ENCODE peak calls at places on chromosomes 1 and 21, in seven cellular contexts. H is uterus; G is transverse colon; M is sigmoid colon; V is Peyer's patch; A is lower lobe of right lung; I is CD8-positive, alpha-beta memory T cell. O is an unnamed sample.

GRCh38 chr1:230313453-230314141 is 112.5 kb downstream of the PGBD5 start:
- DNase-seq in H (no peak), G (no peak), M (peak; percentile 22), V (no peak), A (no peak), I (no peak), O (no peak)

GRCh38 chr1:168106274-168106673 is 30.5 kb downstream of the GPR161 start:
- DNase-seq in H (no peak), G (no peak), M (no peak), V (no peak), A (no peak), I (no peak), O (no peak)

GRCh38 chr1:45448357-45448756 is 42.6 kb downstream of the TESK2 start:
- DNase-seq in H (no peak), G (no peak), M (no peak), V (no peak), A (no peak), I (no peak), O (no peak)

GRCh38 chr1:41898191-41898713 is 20.5 kb downstream of the HIVEP3 start:
- DNase-seq in H (peak; percentile 47), G (peak; percentile 45), M (no peak), V (peak; percentile 82), A (no peak), I (peak; percentile 42), O (no peak)

GRCh38 chr1:219412772-219413171 is 200.1 kb downstream of the ZC3H11B start:
- DNase-seq in H (no peak), G (no peak), M (no peak), V (no peak), A (no peak), I (no peak), O (no peak)

GRCh38 chr1:181647314-181648035 is 164.2 kb downstream of the CACNA1E start:
- DNase-seq in H (no peak), G (peak; percentile 81), M (no peak), V (peak; percentile 59), A (no peak), I (no peak), O (peak; percentile 61)

GRCh38 chr1:209430107-209430506 is 153.4 kb upstream of the CAMK1G start:
- DNase-seq in H (no peak), G (no peak), M (no peak), V (no peak), A (no peak), I (no peak), O (no peak)

GRCh38 chr1:22413799-22414198 is 37.9 kb upstream of the ZBTB40 start:
- DNase-seq in H (no peak), G (no peak), M (no peak), V (no peak), A (no peak), I (no peak), O (no peak)

GRCh38 chr1:154955039-154955717 is 721 bp downstream of the PBXIP1 start:
- DNase-seq in H (peak; percentile 68), G (peak; percentile 82), M (peak; percentile 80), V (peak; percentile 97), A (no peak), I (peak; percentile 84), O (peak; percentile 63)

GRCh38 chr21:36707763-36708511 is 9.0 kb downstream of the SIM2 start:
- DNase-seq in H (no peak), G (no peak), M (peak; percentile 50), V (peak; percentile 34), A (no peak), I (no peak), O (no peak)

GRCh38 chr21:32806810-32807386 is 35.3 kb upstream of the PAXBP1 start:
- DNase-seq in H (no peak), G (no peak), M (no peak), V (no peak), A (no peak), I (no peak), O (no peak)

GRCh38 chr1:117122297-117123025 is 912 bp upstream of the TRIM45 start:
- DNase-seq in H (no peak), G (no peak), M (no peak), V (no peak), A (no peak), I (no peak), O (no peak)

GRCh38 chr1:116495534-116495933 is 75.3 kb downstream of the CD58 start:
- DNase-seq in H (no peak), G (no peak), M (no peak), V (no peak), A (no peak), I (no peak), O (no peak)

GRCh38 chr1:12056331-12056841 is 6.7 kb upstream of the TNFRSF8 start:
- DNase-seq in H (no peak), G (no peak), M (no peak), V (no peak), A (no peak), I (no peak), O (no peak)

GRCh38 chr1:108704501-108704900 is 8.2 kb upstream of the FNDC7 start:
- DNase-seq in H (no peak), G (no peak), M (no peak), V (no peak), A (no peak), I (no peak), O (no peak)

GRCh38 chr1:171195781-171196180 is 10.7 kb downstream of the FMO2 start:
- DNase-seq in H (no peak), G (no peak), M (no peak), V (peak; percentile 49), A (no peak), I (no peak), O (no peak)

GRCh38 chr21:45049725-45050359 is 24.5 kb upstream of the ADARB1 start:
- DNase-seq in H (no peak), G (no peak), M (no peak), V (no peak), A (no peak), I (no peak), O (no peak)

GRCh38 chr1:50424045-50424939 is 1.0 kb upstream of the DMRTA2 start:
- DNase-seq in H (no peak), G (no peak), M (no peak), V (no peak), A (no peak), I (no peak), O (no peak)

GRCh38 chr1:101026394-101026788 is 807 bp upstream of the DPH5 start:
- DNase-seq in H (no peak), G (no peak), M (no peak), V (no peak), A (no peak), I (no peak), O (no peak)

GRCh38 chr1:214574598-214575411 is 23.4 kb upstream of the PTPN14 start:
- DNase-seq in H (no peak), G (no peak), M (no peak), V (no peak), A (no peak), I (no peak), O (no peak)

GRCh38 chr1:221699582-221700519 is 42.0 kb downstream of the DUSP10 start:
- DNase-seq in H (no peak), G (no peak), M (no peak), V (no peak), A (no peak), I (no peak), O (no peak)

GRCh38 chr1:31541201-31541600 is 35.1 kb upstream of the TINAGL1 start:
- DNase-seq in H (no peak), G (no peak), M (no peak), V (no peak), A (no peak), I (no peak), O (no peak)

GRCh38 chr1:54500030-54500389 is 48.0 kb upstream of the ACOT11 start:
- DNase-seq in H (no peak), G (peak; percentile 22), M (no peak), V (no peak), A (no peak), I (no peak), O (no peak)

GRCh38 chr1:67738401-67738800 is 53.4 kb downstream of the GADD45A start:
- DNase-seq in H (no peak), G (no peak), M (no peak), V (no peak), A (no peak), I (no peak), O (no peak)

GRCh38 chr1:159338018-159338417 is 35.9 kb downstream of the FCER1A start:
- DNase-seq in H (no peak), G (no peak), M (no peak), V (no peak), A (no peak), I (no peak), O (no peak)

GRCh38 chr21:35467536-35467935 is 418.4 kb upstream of the RUNX1 start:
- DNase-seq in H (no peak), G (no peak), M (no peak), V (no peak), A (no peak), I (no peak), O (no peak)

GRCh38 chr21:36966846-36967657 is 583 bp upstream of the HLCS start:
- DNase-seq in H (peak; percentile 43), G (no peak), M (no peak), V (no peak), A (no peak), I (no peak), O (no peak)

GRCh38 chr1:154306151-154306550 is 14.7 kb upstream of the AQP10 start:
- DNase-seq in H (no peak), G (no peak), M (no peak), V (no peak), A (no peak), I (no peak), O (no peak)

GRCh38 chr1:39167632-39168209 is 36.8 kb upstream of the MACF1 start:
- DNase-seq in H (no peak), G (no peak), M (no peak), V (no peak), A (no peak), I (no peak), O (no peak)

DNA sequence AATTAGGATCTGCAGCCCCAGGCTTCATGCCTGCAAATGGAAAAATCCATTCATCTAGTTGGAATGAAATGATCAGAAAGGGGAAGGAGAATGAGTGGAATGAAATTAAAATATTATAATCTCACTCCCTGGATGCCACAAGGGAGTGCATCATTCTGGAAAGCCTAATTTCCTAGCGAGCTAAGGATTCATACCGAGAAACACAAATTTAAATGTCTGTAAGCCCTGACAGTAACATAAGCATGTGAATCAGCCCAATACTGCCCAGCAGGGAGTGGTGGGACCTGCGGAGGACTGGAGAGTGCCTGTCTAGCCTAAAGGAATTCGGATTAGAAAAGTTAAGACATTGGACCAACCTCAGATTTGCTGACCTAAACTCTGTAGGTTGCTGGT is 38.3 kb upstream of the RCAN3 start:
- DNase-seq in H (no peak), G (no peak), M (no peak), V (no peak), A (no peak), I (no peak), O (no peak)
- H3K27ac ChIP-seq in H (no peak overlapping the region), G (no peak overlapping the region), M (no peak overlapping the region), V (no peak overlapping the region), A (no peak overlapping the region), I (no peak overlapping the region), O (no peak overlapping the region)

GRCh38 chr1:8682573-8682972 is 134.9 kb downstream of the RERE start:
- DNase-seq in H (no peak), G (no peak), M (no peak), V (no peak), A (no peak), I (no peak), O (no peak)
- H3K4me3 ChIP-seq in H (no peak overlapping the region), G (no peak overlapping the region), M (no peak overlapping the region), V (no peak overlapping the region), A (no peak overlapping the region), I (no peak overlapping the region), O (no peak overlapping the region)

GRCh38 chr1:201126463-201126831 is 537 bp downstream of the ASCL5 start:
- DNase-seq in H (no peak), G (no peak), M (no peak), V (no peak), A (no peak), I (no peak), O (no peak)
- H3K27ac ChIP-seq in H (peak overlapping the region; percentile 66), G (no peak overlapping the region), M (no peak overlapping the region), V (no peak overlapping the region), A (no peak overlapping the region), I (no peak overlapping the region), O (no peak overlapping the region)

GRCh38 chr21:25573409-25574206 is 33.7 kb downstream of the MRPL39 start:
- DNase-seq in H (no peak), G (no peak), M (no peak), V (no peak), A (no peak), I (peak; percentile 3), O (no peak)
- H3K4me3 ChIP-seq in H (no peak overlapping the region), G (no peak overlapping the region), M (no peak overlapping the region), V (no peak overlapping the region), A (no peak overlapping the region), I (peak overlapping the region; percentile 16), O (no peak overlapping the region)